ENCODE peak calls at places on chromosomes 13 and 19, in six cellular contexts. Z is ascending aorta; O is stimulated activated naive B cell treated with anti-CD40 and anti-IgM and Interleukin-4, amounts not matched to agents 10 μg/mL and 1 μg/mL and 100 μg/mL, for 72 hours; T is naive thymus-derived CD8-positive, alpha-beta T cell; M is lower lobe of right lung; C is GM19239. W is an unnamed sample.
A peak's percentile ranks its signal among the peaks of the same experiment; 100 is the strongest.

GRCh38 chr19:13974073-13974472 is 21.8 kb downstream of the DCAF15 start:
- DNase-seq in C (no peak), M (no peak), O (no peak), T (peak; percentile 45), Z (no peak), W (no peak)

GRCh38 chr19:50899549-50899948 is 11.6 kb downstream of the KLK4 start:
- DNase-seq in C (no peak), T (no peak), M (no peak), Z (no peak), O (no peak), W (no peak)

GRCh38 chr13:20388184-20388583 is 137.5 kb downstream of the CRYL1 start:
- DNase-seq in C (no peak), M (no peak), O (no peak), Z (no peak), T (no peak), W (no peak)

GRCh38 chr19:44897835-44898234 is 6.8 kb downstream of the TOMM40 start:
- DNase-seq in T (no peak), C (no peak), O (no peak), M (no peak), Z (no peak), W (no peak)

GRCh38 chr19:7565332-7565731 is 29.8 kb downstream of the PNPLA6 start:
- DNase-seq in Z (no peak), O (no peak), C (no peak), M (no peak), T (no peak), W (no peak)

GRCh38 chr13:90594694-90595093 is 752.8 kb upstream of the MIR17HG start:
- DNase-seq in C (no peak), M (no peak), O (no peak), T (no peak), Z (no peak), W (no peak)

GRCh38 chr13:51997641-51998330 is 13.5 kb downstream of the ATP7B start:
- DNase-seq in O (no peak), T (no peak), M (no peak), C (no peak), Z (no peak), W (no peak)

GRCh38 chr19:21202865-21203494 is 61.1 kb downstream of the ZNF431 start:
- DNase-seq in C (no peak), M (no peak), O (peak; percentile 8), T (peak; percentile 40), Z (no peak), W (peak; percentile 5)

GRCh38 chr13:101115762-101116161 is 300.5 kb downstream of the NALCN start:
- DNase-seq in Z (no peak), C (no peak), T (no peak), O (no peak), M (no peak), W (no peak)

GRCh38 chr19:41386442-41386841 is 10.1 kb downstream of the TMEM91 start:
- DNase-seq in T (no peak), O (no peak), Z (no peak), C (no peak), M (no peak), W (no peak)

GRCh38 chr19:32688315-32688714 is 3.3 kb upstream of the NUDT19 start:
- DNase-seq in Z (no peak), T (no peak), M (no peak), O (no peak), C (no peak), W (no peak)

GRCh38 chr19:5691205-5691929 is 1.3 kb downstream of the RPL36 start:
- DNase-seq in Z (no peak), T (peak; percentile 46), C (no peak), M (peak; percentile 66), O (no peak), W (peak; percentile 20)

GRCh38 chr19:51441410-51442390 is 16.6 kb downstream of the SIGLEC8 start:
- DNase-seq in O (peak; percentile 94), M (no peak), Z (no peak), C (peak; percentile 59), T (peak; percentile 80), W (peak; percentile 65)

GRCh38 chr19:42198676-42199439 is 18.6 kb downstream of the DEDD2 start:
- DNase-seq in C (peak; percentile 83), O (peak; percentile 30), T (peak; percentile 82), Z (no peak), M (no peak), W (peak; percentile 67)

GRCh38 chr13:101397742-101398141 is 18.6 kb downstream of the NALCN start:
- DNase-seq in M (no peak), O (no peak), Z (no peak), T (no peak), C (no peak), W (no peak)

GRCh38 chr19:55503447-55504251 is 15.4 kb downstream of the SSC5D start:
- DNase-seq in Z (peak; percentile 73), T (peak; percentile 98), M (peak; percentile 93), O (peak; percentile 95), C (peak; percentile 98), W (peak; percentile 93)

GRCh38 chr19:39444598-39445257 is 654 bp upstream of the SUPT5H start:
- DNase-seq in M (no peak), Z (no peak), T (no peak), C (no peak), O (no peak), W (no peak)

GRCh38 chr19:13099073-13099999 is 3.3 kb downstream of the LYL1 start:
- DNase-seq in Z (no peak), O (peak; percentile 57), M (peak; percentile 91), C (peak; percentile 84), T (peak; percentile 76), W (peak; percentile 75)

GRCh38 chr13:68927387-68928026 is 1180.1 kb upstream of the ATXN8OS start:
- DNase-seq in M (no peak), O (no peak), C (no peak), Z (no peak), T (no peak), W (no peak)

GRCh38 chr13:109781384-109782065 is 4.9 kb downstream of the IRS2 start:
- DNase-seq in T (no peak), Z (no peak), C (no peak), O (no peak), M (no peak), W (no peak)

GRCh38 chr13:91211548-91211947 is 135.9 kb upstream of the MIR17HG start:
- DNase-seq in T (no peak), C (no peak), M (no peak), O (no peak), Z (no peak), W (no peak)

GRCh38 chr19:13366529-13367143 is 139.6 kb downstream of the CACNA1A start:
- DNase-seq in C (no peak), T (no peak), O (no peak), Z (no peak), M (no peak), W (no peak)

GRCh38 chr13:101985321-101985720 is 416.5 kb downstream of the FGF14 start:
- DNase-seq in T (no peak), M (no peak), O (no peak), Z (no peak), C (no peak), W (no peak)

GRCh38 chr13:112952759-112953541 is 16.1 kb upstream of the MCF2L start:
- DNase-seq in O (no peak), T (no peak), C (no peak), M (no peak), Z (no peak), W (no peak)

GRCh38 chr19:40756502-40757110 is 5.6 kb downstream of the SNRPA start:
- DNase-seq in C (no peak), T (peak; percentile 33), M (no peak), O (no peak), Z (no peak), W (no peak)

GRCh38 chr19:5349041-5349440 is 8.4 kb upstream of the PTPRS start:
- DNase-seq in M (no peak), O (no peak), T (no peak), C (no peak), Z (no peak), W (no peak)

GRCh38 chr19:3075605-3076431 is 13.5 kb upstream of the TLE5 start:
- DNase-seq in C (peak; percentile 75), T (peak; percentile 80), Z (no peak), M (peak; percentile 79), O (peak; percentile 45), W (peak; percentile 75)

GRCh38 chr13:41458939-41459753 is 1.8 kb downstream of the RGCC start:
- DNase-seq in T (no peak), Z (no peak), O (no peak), M (peak; percentile 65), C (no peak), W (peak; percentile 57)

GRCh38 chr13:67231481-67231940 is 1.4 kb upstream of the PCDH9 start:
- DNase-seq in O (no peak), C (no peak), Z (no peak), M (no peak), T (no peak), W (no peak)

GRCh38 chr13:112392719-112393118 is 16.6 kb downstream of the SPACA7 start:
- DNase-seq in M (no peak), Z (no peak), T (no peak), O (no peak), C (no peak), W (no peak)

GRCh38 chr19:46841458-46842083 is 9.1 kb downstream of the AP2S1 start:
- DNase-seq in C (no peak), T (no peak), O (no peak), M (no peak), Z (no peak), W (no peak)

GRCh38 chr13:109870281-109871017 is 84.1 kb upstream of the IRS2 start:
- DNase-seq in M (no peak), Z (no peak), C (no peak), T (no peak), O (no peak), W (no peak)

GRCh38 chr13:28438598-28439334 is 56.2 kb downstream of the FLT1 start:
- DNase-seq in Z (no peak), O (no peak), T (no peak), M (no peak), C (no peak), W (no peak)

GRCh38 chr13:104286566-104287290 is 1220.5 kb upstream of the SLC10A2 start:
- DNase-seq in T (no peak), O (no peak), M (no peak), C (no peak), Z (no peak), W (no peak)

GRCh38 chr13:27174766-27175455 is 3.3 kb upstream of the USP12 start:
- DNase-seq in O (no peak), C (no peak), T (no peak), Z (no peak), M (no peak), W (no peak)

GRCh38 chr19:16325671-16326400 is 1.2 kb downstream of the KLF2 start:
- DNase-seq in M (peak; percentile 74), T (peak; percentile 69), C (no peak), O (peak; percentile 35), Z (no peak), W (peak; percentile 40)

GRCh38 chr19:42153606-42154405 is 21.6 kb upstream of the POU2F2 start:
- DNase-seq in O (no peak), C (no peak), Z (no peak), M (no peak), T (no peak), W (no peak)

GRCh38 chr19:58361900-58362271 is 665 bp downstream of the ZNF497 start:
- DNase-seq in T (no peak), M (peak; percentile 77), C (peak; percentile 73), Z (no peak), O (peak; percentile 75), W (no peak)

GRCh38 chr13:40114305-40114896 is 458.9 kb downstream of the COG6 start:
- DNase-seq in T (no peak), M (no peak), C (no peak), Z (no peak), O (no peak), W (no peak)

GRCh38 chr19:14563989-14564650 is 7.7 kb downstream of the NDUFB7 start:
- DNase-seq in M (no peak), T (no peak), Z (no peak), C (peak; percentile 50), O (no peak), W (no peak)

W was measured in effector CD4-positive, alpha-beta T cell.